ENCODE peak calls at places on chromosomes 6 and 20, in ten cellular contexts. One of them, this sample, is unnamed.
A peak's percentile ranks its signal among the peaks of the same experiment; 100 is the strongest.

GRCh38 chr6:38349795-38350194 is 289.9 kb downstream of the BTBD9 start:
- DNase-seq in mesothelial cell of epicardium: no peak
- DNase-seq in RCC 7860: no peak
- DNase-seq in posterior vena cava: no peak
- DNase-seq in adipocyte: peak; percentile 93
- DNase-seq in Kasumi-1: no peak
- DNase-seq in aorta: no peak
- DNase-seq in effector memory CD4-positive, alpha-beta T cell: no peak
- DNase-seq in amniotic stem cell: peak; percentile 63
- DNase-seq in ureter: no peak
- DNase-seq in this sample: no peak

GRCh38 chr6:5697508-5697907 is 309.2 kb downstream of the NRN1 start:
- DNase-seq in aorta: no peak
- DNase-seq in mesothelial cell of epicardium: no peak
- DNase-seq in ureter: no peak
- DNase-seq in adipocyte: peak; percentile 32
- DNase-seq in posterior vena cava: no peak
- DNase-seq in Kasumi-1: no peak
- DNase-seq in amniotic stem cell: no peak
- DNase-seq in RCC 7860: no peak
- DNase-seq in effector memory CD4-positive, alpha-beta T cell: no peak
- DNase-seq in this sample: no peak

GRCh38 chr6:760982-761955 is 68.3 kb upstream of the EXOC2 start:
- DNase-seq in effector memory CD4-positive, alpha-beta T cell: no peak
- DNase-seq in RCC 7860: no peak
- DNase-seq in adipocyte: no peak
- DNase-seq in ureter: no peak
- DNase-seq in aorta: no peak
- DNase-seq in posterior vena cava: no peak
- DNase-seq in amniotic stem cell: no peak
- DNase-seq in mesothelial cell of epicardium: no peak
- DNase-seq in Kasumi-1: no peak
- DNase-seq in this sample: no peak

GRCh38 chr20:1263853-1264252 is 2.2 kb upstream of the SNPH start:
- DNase-seq in posterior vena cava: no peak
- DNase-seq in adipocyte: peak; percentile 62
- DNase-seq in effector memory CD4-positive, alpha-beta T cell: no peak
- DNase-seq in aorta: no peak
- DNase-seq in mesothelial cell of epicardium: no peak
- DNase-seq in RCC 7860: no peak
- DNase-seq in Kasumi-1: peak; percentile 8
- DNase-seq in ureter: no peak
- DNase-seq in amniotic stem cell: no peak
- DNase-seq in this sample: no peak

GRCh38 chr20:23396961-23397620 is 24.2 kb downstream of the NAPB start:
- DNase-seq in posterior vena cava: no peak
- DNase-seq in aorta: no peak
- DNase-seq in Kasumi-1: no peak
- DNase-seq in amniotic stem cell: no peak
- DNase-seq in effector memory CD4-positive, alpha-beta T cell: no peak
- DNase-seq in mesothelial cell of epicardium: no peak
- DNase-seq in RCC 7860: no peak
- DNase-seq in ureter: no peak
- DNase-seq in adipocyte: no peak
- DNase-seq in this sample: no peak

GRCh38 chr6:35219683-35220326 is 6.0 kb downstream of the SCUBE3 start:
- DNase-seq in Kasumi-1: no peak
- DNase-seq in RCC 7860: no peak
- DNase-seq in aorta: no peak
- DNase-seq in adipocyte: no peak
- DNase-seq in ureter: no peak
- DNase-seq in effector memory CD4-positive, alpha-beta T cell: no peak
- DNase-seq in mesothelial cell of epicardium: no peak
- DNase-seq in posterior vena cava: no peak
- DNase-seq in amniotic stem cell: no peak
- DNase-seq in this sample: no peak

GRCh38 chr6:82711105-82711829 is 347.6 kb downstream of the TPBG start:
- DNase-seq in posterior vena cava: no peak
- DNase-seq in effector memory CD4-positive, alpha-beta T cell: no peak
- DNase-seq in mesothelial cell of epicardium: no peak
- DNase-seq in aorta: no peak
- DNase-seq in Kasumi-1: no peak
- DNase-seq in ureter: no peak
- DNase-seq in amniotic stem cell: no peak
- DNase-seq in RCC 7860: no peak
- DNase-seq in adipocyte: peak; percentile 30
- DNase-seq in this sample: no peak

GRCh38 chr6:170344631-170345576 is 38.3 kb downstream of the FAM120B start:
- DNase-seq in RCC 7860: peak; percentile 63
- DNase-seq in ureter: no peak
- DNase-seq in mesothelial cell of epicardium: no peak
- DNase-seq in Kasumi-1: peak; percentile 51
- DNase-seq in adipocyte: peak; percentile 13
- DNase-seq in aorta: no peak
- DNase-seq in amniotic stem cell: no peak
- DNase-seq in posterior vena cava: no peak
- DNase-seq in effector memory CD4-positive, alpha-beta T cell: no peak
- DNase-seq in this sample: no peak

GRCh38 chr20:62887147-62887859 is 25.7 kb upstream of the TCFL5 start:
- DNase-seq in Kasumi-1: peak; percentile 62
- DNase-seq in RCC 7860: no peak
- DNase-seq in ureter: peak; percentile 72
- DNase-seq in mesothelial cell of epicardium: no peak
- DNase-seq in effector memory CD4-positive, alpha-beta T cell: no peak
- DNase-seq in posterior vena cava: no peak
- DNase-seq in adipocyte: peak; percentile 54
- DNase-seq in amniotic stem cell: no peak
- DNase-seq in aorta: no peak
- DNase-seq in this sample: peak; percentile 52

GRCh38 chr6:107361568-107362270 is 97.6 kb downstream of the PDSS2 start:
- DNase-seq in adipocyte: peak; percentile 54
- DNase-seq in ureter: no peak
- DNase-seq in amniotic stem cell: no peak
- DNase-seq in effector memory CD4-positive, alpha-beta T cell: no peak
- DNase-seq in mesothelial cell of epicardium: no peak
- DNase-seq in Kasumi-1: no peak
- DNase-seq in posterior vena cava: no peak
- DNase-seq in RCC 7860: peak; percentile 38
- DNase-seq in aorta: no peak
- DNase-seq in this sample: no peak

GRCh38 chr6:111564482-111564945 is 41.2 kb downstream of the TRAF3IP2 start:
- DNase-seq in Kasumi-1: peak; percentile 27
- DNase-seq in adipocyte: peak; percentile 40
- DNase-seq in posterior vena cava: peak; percentile 88
- DNase-seq in effector memory CD4-positive, alpha-beta T cell: no peak
- DNase-seq in ureter: peak; percentile 37
- DNase-seq in aorta: peak; percentile 82
- DNase-seq in amniotic stem cell: no peak
- DNase-seq in mesothelial cell of epicardium: no peak
- DNase-seq in RCC 7860: peak; percentile 68
- DNase-seq in this sample: no peak

GRCh38 chr6:131290955-131291354 is 155.7 kb downstream of the AKAP7 start:
- DNase-seq in ureter: no peak
- DNase-seq in Kasumi-1: no peak
- DNase-seq in effector memory CD4-positive, alpha-beta T cell: no peak
- DNase-seq in adipocyte: no peak
- DNase-seq in aorta: no peak
- DNase-seq in mesothelial cell of epicardium: no peak
- DNase-seq in posterior vena cava: no peak
- DNase-seq in RCC 7860: no peak
- DNase-seq in amniotic stem cell: no peak
- DNase-seq in this sample: no peak

GRCh38 chr6:43101497-43101896 is 25.4 kb downstream of the PTK7 start:
- DNase-seq in amniotic stem cell: no peak
- DNase-seq in Kasumi-1: no peak
- DNase-seq in ureter: no peak
- DNase-seq in aorta: no peak
- DNase-seq in RCC 7860: no peak
- DNase-seq in posterior vena cava: no peak
- DNase-seq in adipocyte: no peak
- DNase-seq in mesothelial cell of epicardium: no peak
- DNase-seq in effector memory CD4-positive, alpha-beta T cell: no peak
- DNase-seq in this sample: no peak

GRCh38 chr20:33636776-33637175 is 25.4 kb upstream of the C20orf144 start:
- DNase-seq in RCC 7860: no peak
- DNase-seq in amniotic stem cell: no peak
- DNase-seq in ureter: no peak
- DNase-seq in posterior vena cava: no peak
- DNase-seq in effector memory CD4-positive, alpha-beta T cell: no peak
- DNase-seq in Kasumi-1: no peak
- DNase-seq in mesothelial cell of epicardium: no peak
- DNase-seq in adipocyte: no peak
- DNase-seq in aorta: no peak
- DNase-seq in this sample: no peak

GRCh38 chr6:109336221-109336955 is 45.9 kb downstream of the CD164 start:
- DNase-seq in aorta: no peak
- DNase-seq in Kasumi-1: no peak
- DNase-seq in RCC 7860: no peak
- DNase-seq in effector memory CD4-positive, alpha-beta T cell: no peak
- DNase-seq in amniotic stem cell: no peak
- DNase-seq in posterior vena cava: no peak
- DNase-seq in mesothelial cell of epicardium: no peak
- DNase-seq in ureter: no peak
- DNase-seq in adipocyte: peak; percentile 6
- DNase-seq in this sample: no peak

GRCh38 chr6:67450641-67451040 is 1184.4 kb upstream of the ADGRB3 start:
- DNase-seq in posterior vena cava: no peak
- DNase-seq in amniotic stem cell: no peak
- DNase-seq in RCC 7860: no peak
- DNase-seq in adipocyte: no peak
- DNase-seq in mesothelial cell of epicardium: no peak
- DNase-seq in Kasumi-1: no peak
- DNase-seq in aorta: no peak
- DNase-seq in ureter: no peak
- DNase-seq in effector memory CD4-positive, alpha-beta T cell: no peak
- DNase-seq in this sample: no peak

GRCh38 chr6:143701343-143702234 is 23.8 kb downstream of the PHACTR2 start:
- DNase-seq in effector memory CD4-positive, alpha-beta T cell: no peak
- DNase-seq in adipocyte: peak; percentile 28
- DNase-seq in mesothelial cell of epicardium: no peak
- DNase-seq in posterior vena cava: no peak
- DNase-seq in Kasumi-1: no peak
- DNase-seq in ureter: no peak
- DNase-seq in amniotic stem cell: no peak
- DNase-seq in RCC 7860: no peak
- DNase-seq in aorta: no peak
- DNase-seq in this sample: no peak

GRCh38 chr20:63102720-63103375 is 96.1 kb upstream of the BHLHE23 start:
- DNase-seq in aorta: peak; percentile 68
- DNase-seq in Kasumi-1: no peak
- DNase-seq in RCC 7860: no peak
- DNase-seq in amniotic stem cell: no peak
- DNase-seq in mesothelial cell of epicardium: no peak
- DNase-seq in posterior vena cava: peak; percentile 83
- DNase-seq in effector memory CD4-positive, alpha-beta T cell: peak; percentile 54
- DNase-seq in adipocyte: peak; percentile 53
- DNase-seq in ureter: no peak
- DNase-seq in this sample: no peak

GRCh38 chr20:1757072-1757471 is 99.5 kb upstream of the SIRPG start:
- DNase-seq in RCC 7860: no peak
- DNase-seq in ureter: no peak
- DNase-seq in effector memory CD4-positive, alpha-beta T cell: no peak
- DNase-seq in adipocyte: no peak
- DNase-seq in aorta: no peak
- DNase-seq in amniotic stem cell: no peak
- DNase-seq in posterior vena cava: no peak
- DNase-seq in mesothelial cell of epicardium: no peak
- DNase-seq in Kasumi-1: peak; percentile 54
- DNase-seq in this sample: no peak

GRCh38 chr6:31821301-31822037 is 6.1 kb upstream of the HSPA1B start:
- DNase-seq in mesothelial cell of epicardium: no peak
- DNase-seq in Kasumi-1: peak; percentile 54
- DNase-seq in effector memory CD4-positive, alpha-beta T cell: no peak
- DNase-seq in RCC 7860: no peak
- DNase-seq in posterior vena cava: peak; percentile 90
- DNase-seq in amniotic stem cell: no peak
- DNase-seq in aorta: peak; percentile 82
- DNase-seq in ureter: peak; percentile 79
- DNase-seq in adipocyte: peak; percentile 37
- DNase-seq in this sample: no peak

GRCh38 chr6:148471624-148472494 is 129.2 kb downstream of the SASH1 start:
- DNase-seq in aorta: no peak
- DNase-seq in posterior vena cava: no peak
- DNase-seq in RCC 7860: no peak
- DNase-seq in adipocyte: no peak
- DNase-seq in mesothelial cell of epicardium: no peak
- DNase-seq in Kasumi-1: no peak
- DNase-seq in amniotic stem cell: no peak
- DNase-seq in effector memory CD4-positive, alpha-beta T cell: no peak
- DNase-seq in ureter: peak; percentile 44
- DNase-seq in this sample: no peak

GRCh38 chr20:63053430-63054102 is 46.8 kb upstream of the BHLHE23 start:
- DNase-seq in mesothelial cell of epicardium: no peak
- DNase-seq in Kasumi-1: no peak
- DNase-seq in amniotic stem cell: no peak
- DNase-seq in adipocyte: no peak
- DNase-seq in aorta: peak; percentile 10
- DNase-seq in effector memory CD4-positive, alpha-beta T cell: no peak
- DNase-seq in ureter: no peak
- DNase-seq in RCC 7860: no peak
- DNase-seq in posterior vena cava: peak; percentile 65
- DNase-seq in this sample: no peak

GRCh38 chr6:24936641-24937317 is 1.0 kb upstream of the RIPOR2 start:
- DNase-seq in amniotic stem cell: no peak
- DNase-seq in ureter: no peak
- DNase-seq in adipocyte: no peak
- DNase-seq in RCC 7860: no peak
- DNase-seq in Kasumi-1: no peak
- DNase-seq in mesothelial cell of epicardium: no peak
- DNase-seq in posterior vena cava: no peak
- DNase-seq in aorta: no peak
- DNase-seq in effector memory CD4-positive, alpha-beta T cell: no peak
- DNase-seq in this sample: no peak

GRCh38 chr20:18004389-18005031 is 35.7 kb downstream of the MGME1 start:
- DNase-seq in adipocyte: no peak
- DNase-seq in aorta: no peak
- DNase-seq in amniotic stem cell: no peak
- DNase-seq in RCC 7860: no peak
- DNase-seq in mesothelial cell of epicardium: no peak
- DNase-seq in posterior vena cava: no peak
- DNase-seq in ureter: no peak
- DNase-seq in effector memory CD4-positive, alpha-beta T cell: no peak
- DNase-seq in Kasumi-1: no peak
- DNase-seq in this sample: no peak

GRCh38 chr6:159252955-159253508 is 83.8 kb downstream of the FNDC1 start:
- DNase-seq in amniotic stem cell: no peak
- DNase-seq in effector memory CD4-positive, alpha-beta T cell: no peak
- DNase-seq in mesothelial cell of epicardium: no peak
- DNase-seq in posterior vena cava: no peak
- DNase-seq in aorta: no peak
- DNase-seq in RCC 7860: no peak
- DNase-seq in Kasumi-1: peak; percentile 26
- DNase-seq in ureter: no peak
- DNase-seq in adipocyte: peak; percentile 56
- DNase-seq in this sample: peak; percentile 88

GRCh38 chr20:17825949-17826843 is 126.4 kb downstream of the BANF2 start:
- DNase-seq in adipocyte: no peak
- DNase-seq in RCC 7860: peak; percentile 34
- DNase-seq in ureter: no peak
- DNase-seq in mesothelial cell of epicardium: no peak
- DNase-seq in effector memory CD4-positive, alpha-beta T cell: no peak
- DNase-seq in posterior vena cava: peak; percentile 30
- DNase-seq in Kasumi-1: no peak
- DNase-seq in aorta: no peak
- DNase-seq in amniotic stem cell: no peak
- DNase-seq in this sample: no peak

GRCh38 chr20:16040742-16041141 is 532.5 kb downstream of the KIF16B start:
- DNase-seq in ureter: no peak
- DNase-seq in adipocyte: no peak
- DNase-seq in posterior vena cava: no peak
- DNase-seq in Kasumi-1: peak; percentile 89
- DNase-seq in effector memory CD4-positive, alpha-beta T cell: no peak
- DNase-seq in RCC 7860: no peak
- DNase-seq in amniotic stem cell: no peak
- DNase-seq in mesothelial cell of epicardium: no peak
- DNase-seq in aorta: no peak
- DNase-seq in this sample: no peak

GRCh38 chr6:7559651-7560385 is 18.3 kb downstream of the DSP start:
- DNase-seq in ureter: no peak
- DNase-seq in RCC 7860: no peak
- DNase-seq in effector memory CD4-positive, alpha-beta T cell: no peak
- DNase-seq in aorta: no peak
- DNase-seq in Kasumi-1: no peak
- DNase-seq in mesothelial cell of epicardium: no peak
- DNase-seq in adipocyte: no peak
- DNase-seq in amniotic stem cell: no peak
- DNase-seq in posterior vena cava: no peak
- DNase-seq in this sample: no peak

This sample was measured in NCI-H2107.